ENCODE peak calls at places on chromosomes 16 and 17, in seven cellular contexts. One of them, this sample, is unnamed.

GRCh38 chr16:4245400-4245799 is 3.5 kb upstream of the SRL start:
- DNase-seq in fibroblast of pulmonary artery: peak; percentile 46
- DNase-seq in ascending aorta: no peak
- DNase-seq in thyroid gland: no peak
- DNase-seq in AG09309: no peak
- DNase-seq in kidney: no peak
- DNase-seq in lower lobe of right lung: no peak
- DNase-seq in this sample: no peak

GRCh38 chr17:40517981-40518380 is 16.6 kb upstream of the TNS4 start:
- DNase-seq in AG09309: no peak
- DNase-seq in kidney: no peak
- DNase-seq in lower lobe of right lung: no peak
- DNase-seq in ascending aorta: no peak
- DNase-seq in fibroblast of pulmonary artery: no peak
- DNase-seq in thyroid gland: no peak
- DNase-seq in this sample: no peak

GRCh38 chr17:45451131-45451530 is 18.5 kb upstream of the ARHGAP27 start:
- DNase-seq in thyroid gland: no peak
- DNase-seq in lower lobe of right lung: no peak
- DNase-seq in ascending aorta: no peak
- DNase-seq in AG09309: no peak
- DNase-seq in fibroblast of pulmonary artery: no peak
- DNase-seq in kidney: no peak
- DNase-seq in this sample: no peak

GRCh38 chr17:18967806-18968744 is 16.1 kb downstream of the SLC5A10 start:
- DNase-seq in fibroblast of pulmonary artery: no peak
- DNase-seq in ascending aorta: no peak
- DNase-seq in kidney: no peak
- DNase-seq in thyroid gland: peak; percentile 42
- DNase-seq in AG09309: no peak
- DNase-seq in lower lobe of right lung: no peak
- DNase-seq in this sample: no peak

GRCh38 chr16:3188925-3189825 is 1.2 kb downstream of the OR1F1 start:
- DNase-seq in lower lobe of right lung: no peak
- DNase-seq in ascending aorta: no peak
- DNase-seq in fibroblast of pulmonary artery: peak; percentile 50
- DNase-seq in thyroid gland: no peak
- DNase-seq in kidney: no peak
- DNase-seq in AG09309: no peak
- DNase-seq in this sample: no peak

GRCh38 chr16:616771-617586 is 13.8 kb upstream of the WFIKKN1 start:
- DNase-seq in lower lobe of right lung: peak; percentile 85
- DNase-seq in thyroid gland: no peak
- DNase-seq in AG09309: no peak
- DNase-seq in ascending aorta: no peak
- DNase-seq in kidney: no peak
- DNase-seq in fibroblast of pulmonary artery: no peak
- DNase-seq in this sample: no peak

GRCh38 chr17:56939869-56940484 is 20.9 kb downstream of the COIL start:
- DNase-seq in kidney: no peak
- DNase-seq in fibroblast of pulmonary artery: peak; percentile 78
- DNase-seq in lower lobe of right lung: no peak
- DNase-seq in ascending aorta: no peak
- DNase-seq in AG09309: peak; percentile 20
- DNase-seq in thyroid gland: no peak
- DNase-seq in this sample: no peak

GRCh38 chr17:69539781-69540319 is 125.4 kb downstream of the MAP2K6 start:
- DNase-seq in fibroblast of pulmonary artery: peak; percentile 91
- DNase-seq in ascending aorta: no peak
- DNase-seq in lower lobe of right lung: no peak
- DNase-seq in AG09309: no peak
- DNase-seq in thyroid gland: peak; percentile 31
- DNase-seq in kidney: no peak
- DNase-seq in this sample: no peak

GRCh38 chr17:41500131-41500911 is 5.1 kb downstream of the KRT13 start:
- DNase-seq in fibroblast of pulmonary artery: peak; percentile 47
- DNase-seq in kidney: no peak
- DNase-seq in ascending aorta: no peak
- DNase-seq in lower lobe of right lung: no peak
- DNase-seq in AG09309: no peak
- DNase-seq in thyroid gland: no peak
- DNase-seq in this sample: no peak

GRCh38 chr16:66476328-66477027 is 49.4 kb downstream of the BEAN1 start:
- DNase-seq in kidney: no peak
- DNase-seq in lower lobe of right lung: no peak
- DNase-seq in thyroid gland: no peak
- DNase-seq in fibroblast of pulmonary artery: no peak
- DNase-seq in ascending aorta: no peak
- DNase-seq in AG09309: no peak
- DNase-seq in this sample: no peak

GRCh38 chr16:1677339-1677738 is 740 bp upstream of the JPT2 start:
- DNase-seq in thyroid gland: peak; percentile 31
- DNase-seq in fibroblast of pulmonary artery: no peak
- DNase-seq in kidney: no peak
- DNase-seq in lower lobe of right lung: no peak
- DNase-seq in AG09309: no peak
- DNase-seq in ascending aorta: no peak
- DNase-seq in this sample: no peak

GRCh38 chr16:46974352-46974751 is 878 bp upstream of the DNAJA2 start:
- DNase-seq in lower lobe of right lung: no peak
- DNase-seq in fibroblast of pulmonary artery: no peak
- DNase-seq in kidney: no peak
- DNase-seq in ascending aorta: no peak
- DNase-seq in thyroid gland: no peak
- DNase-seq in AG09309: no peak
- DNase-seq in this sample: no peak

GRCh38 chr16:86033016-86033474 is 134.1 kb downstream of the IRF8 start:
- DNase-seq in AG09309: no peak
- DNase-seq in lower lobe of right lung: no peak
- DNase-seq in kidney: peak; percentile 77
- DNase-seq in thyroid gland: peak; percentile 31
- DNase-seq in fibroblast of pulmonary artery: no peak
- DNase-seq in ascending aorta: no peak
- DNase-seq in this sample: no peak

GRCh38 chr17:27533874-27534815 is 77.9 kb downstream of the KSR1 start:
- DNase-seq in thyroid gland: no peak
- DNase-seq in ascending aorta: no peak
- DNase-seq in lower lobe of right lung: no peak
- DNase-seq in kidney: no peak
- DNase-seq in AG09309: peak; percentile 70
- DNase-seq in fibroblast of pulmonary artery: peak; percentile 84
- DNase-seq in this sample: peak; percentile 68

GRCh38 chr17:65015855-65016254 is 40.7 kb downstream of the GNA13 start:
- DNase-seq in ascending aorta: no peak
- DNase-seq in fibroblast of pulmonary artery: no peak
- DNase-seq in lower lobe of right lung: no peak
- DNase-seq in kidney: no peak
- DNase-seq in thyroid gland: no peak
- DNase-seq in AG09309: no peak
- DNase-seq in this sample: no peak

GRCh38 chr17:39820541-39820940 is 43.6 kb downstream of the IKZF3 start:
- DNase-seq in thyroid gland: no peak
- DNase-seq in ascending aorta: no peak
- DNase-seq in AG09309: no peak
- DNase-seq in kidney: no peak
- DNase-seq in fibroblast of pulmonary artery: no peak
- DNase-seq in lower lobe of right lung: no peak
- DNase-seq in this sample: no peak

GRCh38 chr16:4327386-4327781 is 11.5 kb downstream of the GLIS2 start:
- DNase-seq in ascending aorta: no peak
- DNase-seq in kidney: peak; percentile 79
- DNase-seq in fibroblast of pulmonary artery: no peak
- DNase-seq in thyroid gland: peak; percentile 49
- DNase-seq in lower lobe of right lung: no peak
- DNase-seq in AG09309: no peak
- DNase-seq in this sample: no peak

GRCh38 chr16:88957887-88958577 is 19.0 kb downstream of the CBFA2T3 start:
- DNase-seq in fibroblast of pulmonary artery: no peak
- DNase-seq in thyroid gland: no peak
- DNase-seq in AG09309: no peak
- DNase-seq in ascending aorta: no peak
- DNase-seq in kidney: no peak
- DNase-seq in lower lobe of right lung: peak; percentile 77
- DNase-seq in this sample: no peak

GRCh38 chr17:80477647-80478478 is 1.5 kb upstream of the NPTX1 start:
- DNase-seq in fibroblast of pulmonary artery: peak; percentile 46
- DNase-seq in AG09309: no peak
- DNase-seq in lower lobe of right lung: no peak
- DNase-seq in kidney: no peak
- DNase-seq in ascending aorta: no peak
- DNase-seq in thyroid gland: peak; percentile 20
- DNase-seq in this sample: no peak
- TF ChIP-seq CTCF in fibroblast of pulmonary artery: peak; percentile 40
- TF ChIP-seq CTCF in AG09309: peak; percentile 69
- TF ChIP-seq CTCF in lower lobe of right lung: peak; percentile 36
- TF ChIP-seq CTCF in kidney: peak; percentile 29
- TF ChIP-seq CTCF in ascending aorta: peak; percentile 31
- TF ChIP-seq CTCF in thyroid gland: no peak
- TF ChIP-seq CTCF in this sample: peak; percentile 49

GRCh38 chr17:1490643-1491405 is 1.7 kb downstream of the MYO1C start:
- DNase-seq in thyroid gland: peak; percentile 64
- DNase-seq in kidney: peak; percentile 92
- DNase-seq in ascending aorta: no peak
- DNase-seq in lower lobe of right lung: peak; percentile 86
- DNase-seq in fibroblast of pulmonary artery: no peak
- DNase-seq in AG09309: no peak
- DNase-seq in this sample: no peak

GRCh38 chr17:1486802-1487695 is 5.4 kb downstream of the MYO1C start:
- DNase-seq in AG09309: no peak
- DNase-seq in thyroid gland: peak; percentile 89
- DNase-seq in fibroblast of pulmonary artery: peak; percentile 44
- DNase-seq in ascending aorta: peak; percentile 56
- DNase-seq in lower lobe of right lung: peak; percentile 90
- DNase-seq in kidney: peak; percentile 94
- DNase-seq in this sample: no peak

GRCh38 chr17:1487939-1488825 is 4.3 kb downstream of the MYO1C start:
- DNase-seq in kidney: peak; percentile 95
- DNase-seq in ascending aorta: peak; percentile 33
- DNase-seq in thyroid gland: peak; percentile 87
- DNase-seq in fibroblast of pulmonary artery: peak; percentile 87
- DNase-seq in AG09309: peak; percentile 42
- DNase-seq in lower lobe of right lung: peak; percentile 88
- DNase-seq in this sample: no peak

GRCh38 chr17:1491406-1492248 is 859 bp downstream of the MYO1C start:
- DNase-seq in thyroid gland: peak; percentile 66
- DNase-seq in AG09309: no peak
- DNase-seq in lower lobe of right lung: peak; percentile 78
- DNase-seq in fibroblast of pulmonary artery: no peak
- DNase-seq in kidney: peak; percentile 83
- DNase-seq in ascending aorta: no peak
- DNase-seq in this sample: no peak

GRCh38 chr17:1488826-1489275 is 3.6 kb downstream of the MYO1C start:
- DNase-seq in thyroid gland: no peak
- DNase-seq in kidney: no peak
- DNase-seq in fibroblast of pulmonary artery: no peak
- DNase-seq in AG09309: no peak
- DNase-seq in ascending aorta: no peak
- DNase-seq in lower lobe of right lung: no peak
- DNase-seq in this sample: no peak
- H3K4me3 ChIP-seq in thyroid gland: no peak overlapping the region
- H3K4me3 ChIP-seq in kidney: peak overlapping the region; percentile 54
- H3K4me3 ChIP-seq in fibroblast of pulmonary artery: peak overlapping the region; percentile 52
- H3K4me3 ChIP-seq in AG09309: peak overlapping the region; percentile 45
- H3K4me3 ChIP-seq in ascending aorta: peak overlapping the region; percentile 95
- H3K4me3 ChIP-seq in lower lobe of right lung: peak overlapping the region; percentile 61
- H3K4me3 ChIP-seq in this sample: peak overlapping the region; percentile 52

GRCh38 chr17:76189247-76189646 is 48.2 kb upstream of the FOXJ1 start:
- DNase-seq in kidney: no peak
- DNase-seq in fibroblast of pulmonary artery: no peak
- DNase-seq in thyroid gland: no peak
- DNase-seq in AG09309: no peak
- DNase-seq in ascending aorta: no peak
- DNase-seq in lower lobe of right lung: no peak
- DNase-seq in this sample: no peak

GRCh38 chr17:76189741-76190140 is 48.7 kb upstream of the FOXJ1 start:
- DNase-seq in thyroid gland: no peak
- DNase-seq in kidney: no peak
- DNase-seq in AG09309: no peak
- DNase-seq in fibroblast of pulmonary artery: no peak
- DNase-seq in ascending aorta: no peak
- DNase-seq in lower lobe of right lung: no peak
- DNase-seq in this sample: no peak

GRCh38 chr17:76191891-76192290 is 48.4 kb downstream of the RNF157 start:
- DNase-seq in AG09309: no peak
- DNase-seq in fibroblast of pulmonary artery: no peak
- DNase-seq in thyroid gland: no peak
- DNase-seq in ascending aorta: no peak
- DNase-seq in lower lobe of right lung: no peak
- DNase-seq in kidney: no peak
- DNase-seq in this sample: no peak

GRCh38 chr17:76184266-76184665 is 43.2 kb upstream of the FOXJ1 start:
- DNase-seq in kidney: no peak
- DNase-seq in ascending aorta: no peak
- DNase-seq in lower lobe of right lung: no peak
- DNase-seq in thyroid gland: no peak
- DNase-seq in AG09309: no peak
- DNase-seq in fibroblast of pulmonary artery: no peak
- DNase-seq in this sample: no peak

DNA sequence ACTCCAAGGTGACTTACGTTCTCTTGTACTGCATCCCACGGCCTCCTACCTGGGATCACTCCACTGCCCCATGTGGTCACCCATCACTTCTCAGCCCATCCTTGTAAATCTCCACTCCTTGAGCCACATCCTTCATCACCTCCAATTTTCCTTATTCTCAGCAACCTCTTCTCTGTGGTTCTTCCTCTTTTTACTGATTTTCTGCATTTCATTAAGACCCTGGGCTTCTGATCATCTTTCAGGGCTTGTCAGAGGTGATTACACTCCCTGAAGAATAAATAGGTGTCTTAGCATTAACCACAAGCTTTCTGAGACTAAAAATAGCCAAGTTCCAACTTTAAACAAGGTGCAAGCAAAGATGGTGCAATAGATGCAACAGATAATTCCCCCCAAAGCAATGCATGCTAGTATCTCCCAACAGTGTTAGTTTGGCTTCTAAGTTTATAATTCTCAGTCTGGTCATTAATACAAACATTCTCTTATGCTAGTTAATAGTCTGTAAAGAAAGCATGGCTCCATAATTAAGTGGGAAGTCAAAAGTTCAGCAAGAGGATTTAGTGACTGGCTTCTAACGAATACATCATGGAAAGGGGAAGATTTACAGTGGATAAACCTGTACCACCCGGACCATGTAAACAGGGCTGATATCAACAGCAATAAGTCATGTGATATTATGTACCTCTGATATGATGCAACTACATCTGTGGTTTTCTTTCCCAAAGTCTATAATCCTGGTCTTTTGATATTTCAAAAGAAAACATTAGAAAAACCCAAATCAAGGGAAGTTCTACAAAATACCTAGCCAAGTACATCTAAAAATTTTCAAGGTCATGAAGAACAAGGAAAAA is 47.4 kb upstream of the FOXJ1 start:
- DNase-seq in ascending aorta: no peak
- DNase-seq in AG09309: no peak
- DNase-seq in lower lobe of right lung: no peak
- DNase-seq in fibroblast of pulmonary artery: no peak
- DNase-seq in thyroid gland: no peak
- DNase-seq in kidney: no peak
- DNase-seq in this sample: no peak
- TF ChIP-seq CTCF in ascending aorta: no peak
- TF ChIP-seq CTCF in AG09309: no peak
- TF ChIP-seq CTCF in lower lobe of right lung: no peak
- TF ChIP-seq CTCF in fibroblast of pulmonary artery: no peak
- TF ChIP-seq CTCF in thyroid gland: peak; percentile 28
- TF ChIP-seq CTCF in kidney: no peak
- TF ChIP-seq CTCF in this sample: no peak

GRCh38 chr16:29977063-29977462 is 3.4 kb downstream of the TAOK2 start:
- DNase-seq in thyroid gland: no peak
- DNase-seq in lower lobe of right lung: peak; percentile 32
- DNase-seq in ascending aorta: no peak
- DNase-seq in kidney: no peak
- DNase-seq in fibroblast of pulmonary artery: no peak
- DNase-seq in AG09309: no peak
- DNase-seq in this sample: no peak
- H3K4me3 ChIP-seq in thyroid gland: no peak overlapping the region
- H3K4me3 ChIP-seq in lower lobe of right lung: peak overlapping the region; percentile 99
- H3K4me3 ChIP-seq in ascending aorta: no peak overlapping the region
- H3K4me3 ChIP-seq in kidney: peak overlapping the region; percentile 96
- H3K4me3 ChIP-seq in fibroblast of pulmonary artery: peak overlapping the region; percentile 93
- H3K4me3 ChIP-seq in AG09309: no peak overlapping the region
- H3K4me3 ChIP-seq in this sample: no peak overlapping the region

This sample was measured in epithelial cell of proximal tubule.